ENCODE peak calls at places on chromosomes 6 and 20, in seven cellular contexts. One of them, this sample, is unnamed. For H3K4me1, the result is how much of the 10 kb centered on the place peaks cover.

GRCh38 chr6:45376310-45377040 is 1.3 kb downstream of the SUPT3H start:
- DNase-seq in OCI-LY7: no peak
- DNase-seq in hepatocyte: peak
- DNase-seq in colonic mucosa: no peak
- DNase-seq in tibial artery: no peak
- DNase-seq in mucosa of descending colon: no peak
- DNase-seq in CD8-positive, alpha-beta T cell: no peak
- DNase-seq in this sample: no peak

GRCh38 chr6:147046131-147046530 is 158.1 kb upstream of the STXBP5 start:
- DNase-seq in colonic mucosa: no peak
- DNase-seq in tibial artery: no peak
- DNase-seq in CD8-positive, alpha-beta T cell: no peak
- DNase-seq in mucosa of descending colon: no peak
- DNase-seq in hepatocyte: no peak
- DNase-seq in OCI-LY7: no peak
- DNase-seq in this sample: no peak

GRCh38 chr20:3563548-3564177 is 92.8 kb downstream of the ATRN start:
- DNase-seq in OCI-LY7: peak
- DNase-seq in tibial artery: no peak
- DNase-seq in mucosa of descending colon: no peak
- DNase-seq in CD8-positive, alpha-beta T cell: no peak
- DNase-seq in hepatocyte: peak
- DNase-seq in colonic mucosa: peak
- DNase-seq in this sample: peak

GRCh38 chr6:36724514-36725385 is 27.1 kb downstream of the RAB44 start:
- DNase-seq in CD8-positive, alpha-beta T cell: no peak
- DNase-seq in mucosa of descending colon: peak
- DNase-seq in tibial artery: peak
- DNase-seq in hepatocyte: peak
- DNase-seq in colonic mucosa: peak
- DNase-seq in OCI-LY7: peak
- DNase-seq in this sample: peak

GRCh38 chr6:14466278-14466677 is 348.7 kb downstream of the CD83 start:
- DNase-seq in colonic mucosa: no peak
- DNase-seq in CD8-positive, alpha-beta T cell: no peak
- DNase-seq in hepatocyte: no peak
- DNase-seq in mucosa of descending colon: no peak
- DNase-seq in tibial artery: no peak
- DNase-seq in OCI-LY7: no peak
- DNase-seq in this sample: no peak

GRCh38 chr6:169096326-169096882 is 157.2 kb downstream of the THBS2 start:
- DNase-seq in hepatocyte: no peak
- DNase-seq in tibial artery: no peak
- DNase-seq in colonic mucosa: no peak
- DNase-seq in OCI-LY7: no peak
- DNase-seq in mucosa of descending colon: no peak
- DNase-seq in CD8-positive, alpha-beta T cell: no peak
- DNase-seq in this sample: no peak

GRCh38 chr6:154427425-154427824 is 70.8 kb upstream of the IPCEF1 start:
- DNase-seq in mucosa of descending colon: no peak
- DNase-seq in tibial artery: no peak
- DNase-seq in CD8-positive, alpha-beta T cell: no peak
- DNase-seq in OCI-LY7: no peak
- DNase-seq in hepatocyte: no peak
- DNase-seq in colonic mucosa: no peak
- DNase-seq in this sample: no peak

GRCh38 chr6:42316390-42316970 is 98.8 kb upstream of the MRPS10 start:
- DNase-seq in OCI-LY7: no peak
- DNase-seq in hepatocyte: peak
- DNase-seq in colonic mucosa: peak
- DNase-seq in CD8-positive, alpha-beta T cell: no peak
- DNase-seq in tibial artery: peak
- DNase-seq in mucosa of descending colon: no peak
- DNase-seq in this sample: no peak

GRCh38 chr6:31350973-31351733 is 5.8 kb downstream of the HLA-B start:
- DNase-seq in OCI-LY7: no peak
- DNase-seq in hepatocyte: no peak
- DNase-seq in CD8-positive, alpha-beta T cell: no peak
- DNase-seq in tibial artery: no peak
- DNase-seq in colonic mucosa: no peak
- DNase-seq in mucosa of descending colon: no peak
- DNase-seq in this sample: no peak

GRCh38 chr20:35991142-35991771 is 22.9 kb downstream of the CNBD2 start:
- DNase-seq in colonic mucosa: no peak
- DNase-seq in OCI-LY7: peak
- DNase-seq in hepatocyte: peak
- DNase-seq in CD8-positive, alpha-beta T cell: no peak
- DNase-seq in tibial artery: no peak
- DNase-seq in mucosa of descending colon: no peak
- DNase-seq in this sample: peak

GRCh38 chr20:21505161-21505809 is 8.6 kb downstream of the NKX2-2 start:
- DNase-seq in mucosa of descending colon: peak
- DNase-seq in CD8-positive, alpha-beta T cell: peak
- DNase-seq in tibial artery: peak
- DNase-seq in hepatocyte: peak
- DNase-seq in OCI-LY7: peak
- DNase-seq in colonic mucosa: peak
- DNase-seq in this sample: peak

GRCh38 chr20:20203784-20204183 is 151.5 kb downstream of the CFAP61 start:
- DNase-seq in OCI-LY7: no peak
- DNase-seq in hepatocyte: no peak
- DNase-seq in mucosa of descending colon: no peak
- DNase-seq in tibial artery: no peak
- DNase-seq in CD8-positive, alpha-beta T cell: no peak
- DNase-seq in colonic mucosa: no peak
- DNase-seq in this sample: no peak

GRCh38 chr20:49888341-49889244 is 26.7 kb downstream of the SPATA2 start:
- DNase-seq in OCI-LY7: peak
- DNase-seq in tibial artery: no peak
- DNase-seq in mucosa of descending colon: no peak
- DNase-seq in hepatocyte: peak
- DNase-seq in colonic mucosa: peak
- DNase-seq in CD8-positive, alpha-beta T cell: peak
- DNase-seq in this sample: peak
- H3K4me1 ChIP-seq in OCI-LY7: under half
- H3K4me1 ChIP-seq in tibial artery: under half
- H3K4me1 ChIP-seq in mucosa of descending colon: under half
- H3K4me1 ChIP-seq in hepatocyte: under half
- H3K4me1 ChIP-seq in colonic mucosa: under half
- H3K4me1 ChIP-seq in CD8-positive, alpha-beta T cell: under half
- H3K4me1 ChIP-seq in this sample: under half

GRCh38 chr20:38893485-38894090 is 32.6 kb upstream of the FAM83D start:
- DNase-seq in colonic mucosa: peak
- DNase-seq in CD8-positive, alpha-beta T cell: peak
- DNase-seq in OCI-LY7: peak
- DNase-seq in mucosa of descending colon: peak
- DNase-seq in hepatocyte: peak
- DNase-seq in tibial artery: peak
- DNase-seq in this sample: peak
- H3K4me3 ChIP-seq in colonic mucosa: peak
- H3K4me3 ChIP-seq in CD8-positive, alpha-beta T cell: peak
- H3K4me3 ChIP-seq in OCI-LY7: peak
- H3K4me3 ChIP-seq in mucosa of descending colon: no peak
- H3K4me3 ChIP-seq in hepatocyte: no peak
- H3K4me3 ChIP-seq in tibial artery: no peak
- H3K4me3 ChIP-seq in this sample: no peak

GRCh38 chr6:24394777-24395437 is 7.8 kb upstream of the MRS2 start:
- DNase-seq in tibial artery: no peak
- DNase-seq in colonic mucosa: no peak
- DNase-seq in CD8-positive, alpha-beta T cell: no peak
- DNase-seq in OCI-LY7: no peak
- DNase-seq in mucosa of descending colon: no peak
- DNase-seq in hepatocyte: no peak
- DNase-seq in this sample: no peak

GRCh38 chr6:24394061-24394460 is 8.7 kb upstream of the MRS2 start:
- DNase-seq in colonic mucosa: no peak
- DNase-seq in OCI-LY7: no peak
- DNase-seq in CD8-positive, alpha-beta T cell: no peak
- DNase-seq in tibial artery: no peak
- DNase-seq in mucosa of descending colon: no peak
- DNase-seq in hepatocyte: no peak
- DNase-seq in this sample: no peak

GRCh38 chr6:24401458-24401857 is 1.3 kb upstream of the MRS2 start:
- DNase-seq in hepatocyte: no peak
- DNase-seq in CD8-positive, alpha-beta T cell: no peak
- DNase-seq in tibial artery: no peak
- DNase-seq in mucosa of descending colon: no peak
- DNase-seq in colonic mucosa: no peak
- DNase-seq in OCI-LY7: no peak
- DNase-seq in this sample: no peak

GRCh38 chr6:24397631-24398030 is 5.1 kb upstream of the MRS2 start:
- DNase-seq in mucosa of descending colon: no peak
- DNase-seq in OCI-LY7: no peak
- DNase-seq in CD8-positive, alpha-beta T cell: no peak
- DNase-seq in colonic mucosa: no peak
- DNase-seq in tibial artery: no peak
- DNase-seq in hepatocyte: no peak
- DNase-seq in this sample: no peak

DNA sequence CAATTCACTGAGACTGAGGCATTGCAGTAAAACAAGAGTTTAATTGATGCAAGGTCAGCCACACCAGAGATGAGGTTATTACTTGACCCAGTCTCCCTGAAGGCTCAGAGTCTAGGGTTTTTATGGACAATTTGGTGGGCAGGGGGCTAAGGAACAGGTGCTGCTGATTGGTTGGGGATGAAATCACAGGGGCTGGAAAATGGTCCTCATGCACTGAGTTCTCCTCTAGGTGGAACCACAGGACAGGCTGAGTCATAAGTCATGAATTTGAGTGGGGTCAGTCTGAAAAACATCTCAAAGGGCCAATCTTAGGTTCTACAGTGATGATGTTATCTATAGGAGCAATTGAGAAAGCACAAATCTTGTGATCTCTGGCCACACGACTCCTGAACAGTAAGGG is 6.0 kb upstream of the MRS2 start:
- DNase-seq in mucosa of descending colon: no peak
- DNase-seq in tibial artery: no peak
- DNase-seq in colonic mucosa: no peak
- DNase-seq in OCI-LY7: no peak
- DNase-seq in CD8-positive, alpha-beta T cell: no peak
- DNase-seq in hepatocyte: no peak
- DNase-seq in this sample: no peak
- TF ChIP-seq CTCF in mucosa of descending colon: no peak
- TF ChIP-seq CTCF in tibial artery: no peak
- TF ChIP-seq CTCF in colonic mucosa: no peak
- TF ChIP-seq CTCF in OCI-LY7: no peak
- TF ChIP-seq CTCF in CD8-positive, alpha-beta T cell: no peak
- TF ChIP-seq CTCF in hepatocyte: no peak
- TF ChIP-seq CTCF in this sample: no peak

DNA sequence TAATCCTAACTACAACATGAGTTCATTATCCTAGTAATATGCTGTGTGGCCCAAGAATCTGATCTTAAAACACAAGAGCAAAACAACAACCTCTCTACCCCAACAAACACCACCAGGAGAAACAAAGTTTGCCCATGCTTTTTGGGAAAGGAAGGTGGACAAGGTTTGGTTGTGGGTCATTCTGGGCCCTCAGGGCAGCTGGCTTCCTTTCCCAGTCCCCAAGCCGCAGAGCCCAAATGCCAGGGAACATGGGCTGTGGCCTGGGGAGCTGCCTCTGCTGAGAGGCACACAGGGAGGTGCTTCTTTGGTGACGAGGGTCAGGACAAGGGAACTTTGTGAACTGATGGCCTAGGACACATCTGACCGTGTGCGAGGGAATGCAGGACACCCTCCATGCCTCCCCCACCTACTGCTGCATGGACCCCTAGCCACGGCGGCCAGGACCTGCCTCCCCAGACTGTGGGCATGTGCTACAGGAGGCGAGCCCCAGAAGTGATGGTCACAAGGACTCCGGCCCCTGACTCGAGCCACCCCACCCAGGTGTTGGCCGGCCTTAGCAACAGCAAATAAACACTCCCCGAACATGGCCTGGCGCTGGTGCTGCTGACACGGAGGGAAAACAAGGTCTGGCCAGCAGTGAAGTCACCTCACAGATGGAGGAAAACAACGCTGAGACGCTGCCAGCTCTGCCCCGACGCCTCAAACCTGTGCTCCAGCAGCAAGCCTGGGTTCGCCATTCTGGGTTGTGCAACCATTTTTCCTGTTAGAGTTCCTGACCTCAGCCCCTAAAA is 55.6 kb downstream of the RRBP1 start:
- DNase-seq in OCI-LY7: no peak
- DNase-seq in CD8-positive, alpha-beta T cell: no peak
- DNase-seq in colonic mucosa: no peak
- DNase-seq in mucosa of descending colon: peak
- DNase-seq in hepatocyte: peak
- DNase-seq in tibial artery: no peak
- DNase-seq in this sample: peak
- H3K4me1 ChIP-seq in OCI-LY7: under half
- H3K4me1 ChIP-seq in CD8-positive, alpha-beta T cell: under half
- H3K4me1 ChIP-seq in colonic mucosa: under half
- H3K4me1 ChIP-seq in mucosa of descending colon: under half
- H3K4me1 ChIP-seq in hepatocyte: under half
- H3K4me1 ChIP-seq in tibial artery: under half
- H3K4me1 ChIP-seq in this sample: under half

GRCh38 chr20:17669306-17669931 is 12.6 kb downstream of the RRBP1 start:
- DNase-seq in CD8-positive, alpha-beta T cell: no peak
- DNase-seq in tibial artery: no peak
- DNase-seq in colonic mucosa: no peak
- DNase-seq in OCI-LY7: no peak
- DNase-seq in mucosa of descending colon: no peak
- DNase-seq in hepatocyte: no peak
- DNase-seq in this sample: no peak
- H3K4me3 ChIP-seq in CD8-positive, alpha-beta T cell: no peak
- H3K4me3 ChIP-seq in tibial artery: no peak
- H3K4me3 ChIP-seq in colonic mucosa: no peak
- H3K4me3 ChIP-seq in OCI-LY7: no peak
- H3K4me3 ChIP-seq in mucosa of descending colon: no peak
- H3K4me3 ChIP-seq in hepatocyte: no peak
- H3K4me3 ChIP-seq in this sample: no peak

DNA sequence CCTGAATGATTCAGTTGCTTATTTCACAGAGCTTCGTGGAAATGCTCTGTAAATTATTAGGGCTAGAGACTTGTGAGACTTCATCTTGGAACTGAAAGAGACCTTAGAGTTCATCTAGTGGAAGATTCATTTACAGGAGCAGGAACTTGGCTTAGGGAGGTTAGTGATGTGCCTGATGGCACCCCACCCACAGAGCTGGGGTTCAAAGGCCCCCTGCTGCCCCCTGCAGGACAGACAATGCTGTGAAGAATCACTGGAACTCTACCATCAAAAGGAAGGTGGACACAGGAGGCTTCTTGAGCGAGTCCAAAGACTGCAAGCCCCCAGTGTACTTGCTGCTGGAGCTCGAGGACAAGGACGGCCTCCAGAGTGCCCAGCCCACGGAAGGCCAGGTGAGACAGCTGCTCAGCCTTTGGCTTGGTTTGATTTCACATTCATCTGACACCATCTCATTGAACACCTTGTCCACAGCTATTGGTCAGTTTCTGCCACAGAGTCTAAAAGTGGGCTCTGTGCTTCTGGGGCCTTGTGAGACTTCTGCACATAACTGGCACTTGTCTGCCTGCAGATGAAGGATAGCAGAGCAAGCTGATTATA is 25.1 kb downstream of the MYBL2 start:
- DNase-seq in CD8-positive, alpha-beta T cell: peak
- DNase-seq in mucosa of descending colon: peak
- DNase-seq in tibial artery: no peak
- DNase-seq in hepatocyte: peak
- DNase-seq in colonic mucosa: peak
- DNase-seq in OCI-LY7: peak
- DNase-seq in this sample: peak
- TF ChIP-seq CTCF in CD8-positive, alpha-beta T cell: peak
- TF ChIP-seq CTCF in mucosa of descending colon: peak
- TF ChIP-seq CTCF in tibial artery: no peak
- TF ChIP-seq CTCF in hepatocyte: peak
- TF ChIP-seq CTCF in colonic mucosa: peak
- TF ChIP-seq CTCF in OCI-LY7: peak
- TF ChIP-seq CTCF in this sample: peak